ENCODE peak calls at places on chromosomes 5 and 9, in four cellular contexts. H is adipocyte; R is stimulated activated CD8-positive, alpha-beta memory T cell treated with anti-CD3 and anti-CD28 coated beads, Interleukin-15, amount 100 ng/mL, for 1 hour; Y is islet precursor cell. P is an unnamed sample.

GRCh38 chr5:125372694-125373621 is 626.5 kb upstream of the ZNF608 start:
- DNase-seq in H (peak; percentile 71), R (no peak), Y (peak; percentile 70), P (peak; percentile 43)

GRCh38 chr9:3894764-3895163 is 369.0 kb upstream of the RFX3 start:
- DNase-seq in H (peak; percentile 62), R (no peak), Y (no peak), P (no peak)

GRCh38 chr5:143707797-143708196 is 104.2 kb upstream of the HMHB1 start:
- DNase-seq in H (peak; percentile 69), R (no peak), Y (no peak), P (no peak)

GRCh38 chr5:158754018-158754514 is 345.6 kb downstream of the EBF1 start:
- DNase-seq in H (peak; percentile 84), R (no peak), Y (no peak), P (no peak)

GRCh38 chr5:67149933-67150523 is 46.6 kb downstream of the CD180 start:
- DNase-seq in H (peak; percentile 71), R (no peak), Y (no peak), P (peak; percentile 65)

GRCh38 chr5:62780230-62780629 is 201.6 kb downstream of the LRRC70 start:
- DNase-seq in H (no peak), R (no peak), Y (no peak), P (no peak)

GRCh38 chr5:14316471-14316870 is 173.3 kb downstream of the TRIO start:
- DNase-seq in H (no peak), R (no peak), Y (no peak), P (no peak)

GRCh38 chr9:95494022-95494415 is 22.8 kb downstream of the PTCH1 start:
- DNase-seq in H (no peak), R (no peak), Y (no peak), P (no peak)

GRCh38 chr5:52837591-52838001 is 49.9 kb downstream of the ITGA1 start:
- DNase-seq in H (peak; percentile 55), R (no peak), Y (no peak), P (no peak)

GRCh38 chr9:126773004-126773607 is 31.7 kb upstream of the ZBTB43 start:
- DNase-seq in H (peak; percentile 66), R (no peak), Y (peak; percentile 72), P (peak; percentile 66)

GRCh38 chr9:134519403-134520070 is 122.1 kb upstream of the COL5A1 start:
- DNase-seq in H (no peak), R (no peak), Y (no peak), P (no peak)

GRCh38 chr9:113350937-113351336 is 1.6 kb downstream of the BSPRY start:
- DNase-seq in H (no peak), R (no peak), Y (no peak), P (no peak)

GRCh38 chr5:78467744-78468357 is 107.4 kb downstream of the SCAMP1 start:
- DNase-seq in H (peak; percentile 72), R (no peak), Y (no peak), P (peak; percentile 56)

GRCh38 chr9:105333076-105333475 is 88.6 kb downstream of the SLC44A1 start:
- DNase-seq in H (peak; percentile 38), R (no peak), Y (no peak), P (no peak)

GRCh38 chr9:116951588-116952433 is 264.7 kb downstream of the TRIM32 start:
- DNase-seq in H (peak; percentile 21), R (no peak), Y (peak; percentile 58), P (no peak)

GRCh38 chr5:77356740-77357139 is 135.4 kb downstream of the WDR41 start:
- DNase-seq in H (peak; percentile 23), R (no peak), Y (peak; percentile 74), P (no peak)

GRCh38 chr9:126700296-126700695 is 86.6 kb downstream of the LMX1B start:
- DNase-seq in H (no peak), R (no peak), Y (no peak), P (no peak)

GRCh38 chr5:143889986-143890385 is 78.0 kb downstream of the HMHB1 start:
- DNase-seq in H (peak; percentile 95), R (no peak), Y (no peak), P (no peak)

GRCh38 chr9:104864675-104865104 is 63.3 kb downstream of the ABCA1 start:
- DNase-seq in H (peak; percentile 53), R (no peak), Y (no peak), P (no peak)

GRCh38 chr9:114662081-114662989 is 4.7 kb upstream of the TEX53 start:
- DNase-seq in H (peak; percentile 77), R (peak; percentile 45), Y (peak; percentile 81), P (peak; percentile 61)

GRCh38 chr5:133962801-133963476 is 5.5 kb downstream of the C5orf15 start:
- DNase-seq in H (peak; percentile 24), R (no peak), Y (no peak), P (peak; percentile 17)

GRCh38 chr5:180159756-180160155 is 49.3 kb downstream of the RASGEF1C start:
- DNase-seq in H (no peak), R (no peak), Y (no peak), P (no peak)

GRCh38 chr5:169904059-169904458 is 76.2 kb downstream of the INSYN2B start:
- DNase-seq in H (peak; percentile 25), R (no peak), Y (no peak), P (no peak)